ENCODE peak calls at places on chromosomes 2 and 18, in ten cellular contexts. K, J, T, Y, S, Z, W, I, Q and L are unnamed samples.

GRCh38 chr2:205766765-205767359 is 84.6 kb downstream of the NRP2 start:
- DNase-seq in K (peak), J (no peak), T (peak), Y (no peak), S (peak), Z (peak), W (no peak), I (peak), Q (peak), L (peak)

GRCh38 chr2:11340717-11341116 is 3.7 kb downstream of the ROCK2 start:
- DNase-seq in K (no peak), J (no peak), T (no peak), Y (no peak), S (no peak), Z (no peak), W (no peak), I (no peak), Q (no peak), L (no peak)

GRCh38 chr2:229257980-229258379 is 13.1 kb downstream of the PID1 start:
- DNase-seq in K (no peak), J (no peak), T (no peak), Y (no peak), S (no peak), Z (no peak), W (no peak), I (no peak), Q (no peak), L (no peak)

GRCh38 chr2:164542584-164543021 is 78.7 kb downstream of the GRB14 start:
- DNase-seq in K (no peak), J (peak), T (no peak), Y (no peak), S (peak), Z (no peak), W (peak), I (peak), Q (no peak), L (no peak)

GRCh38 chr2:55923091-55923977 is at the start of gene EFEMP1:
- DNase-seq in K (peak), J (no peak), T (peak), Y (no peak), S (peak), Z (peak), W (no peak), I (peak), Q (peak), L (peak)

GRCh38 chr2:154029504-154029903 is 157.8 kb downstream of the GALNT13 start:
- DNase-seq in K (no peak), J (no peak), T (no peak), Y (no peak), S (no peak), Z (no peak), W (no peak), I (no peak), Q (no peak), L (no peak)

GRCh38 chr2:26770986-26771586 is 7.0 kb downstream of the SLC35F6 start:
- DNase-seq in K (peak), J (peak), T (no peak), Y (no peak), S (peak), Z (peak), W (peak), I (peak), Q (peak), L (no peak)

GRCh38 chr2:88866756-88867155 is 175.3 kb downstream of the RPIA start:
- DNase-seq in K (no peak), J (no peak), T (no peak), Y (no peak), S (no peak), Z (no peak), W (no peak), I (no peak), Q (no peak), L (no peak)

GRCh38 chr2:32745191-32745590 is 117.3 kb downstream of the TTC27 start:
- DNase-seq in K (no peak), J (no peak), T (no peak), Y (no peak), S (peak), Z (no peak), W (peak), I (peak), Q (no peak), L (no peak)

GRCh38 chr2:206442854-206443734 is at the start of gene ADAM23:
- DNase-seq in K (peak), J (no peak), T (peak), Y (no peak), S (peak), Z (peak), W (no peak), I (peak), Q (no peak), L (peak)

GRCh38 chr2:26772064-26773001 is 8.2 kb downstream of the SLC35F6 start:
- DNase-seq in K (no peak), J (peak), T (no peak), Y (peak), S (peak), Z (no peak), W (peak), I (no peak), Q (peak), L (no peak)

GRCh38 chr2:101418704-101419663 is 31.7 kb upstream of the CREG2 start:
- DNase-seq in K (peak), J (peak), T (no peak), Y (no peak), S (peak), Z (peak), W (no peak), I (peak), Q (peak), L (peak)

GRCh38 chr18:34595673-34596072 is 114.4 kb upstream of the DTNA start:
- DNase-seq in K (peak), J (no peak), T (no peak), Y (no peak), S (peak), Z (no peak), W (no peak), I (peak), Q (no peak), L (no peak)

GRCh38 chr2:101766871-101767739 is 69.6 kb downstream of the MAP4K4 start:
- DNase-seq in K (peak), J (peak), T (no peak), Y (no peak), S (peak), Z (no peak), W (peak), I (peak), Q (no peak), L (no peak)

GRCh38 chr2:174593574-174594203 is 3.9 kb downstream of the WIPF1 start:
- DNase-seq in K (peak), J (no peak), T (no peak), Y (no peak), S (peak), Z (peak), W (no peak), I (peak), Q (no peak), L (no peak)

GRCh38 chr2:239644016-239644415 is 243.2 kb upstream of the HDAC4 start:
- DNase-seq in K (peak), J (no peak), T (no peak), Y (no peak), S (peak), Z (no peak), W (no peak), I (peak), Q (no peak), L (peak)

GRCh38 chr18:45328762-45329161 is 286.5 kb upstream of the SLC14A2 start:
- DNase-seq in K (no peak), J (peak), T (no peak), Y (no peak), S (no peak), Z (no peak), W (peak), I (no peak), Q (no peak), L (no peak)

GRCh38 chr2:120468136-120468535 is 122.2 kb downstream of the INHBB start:
- DNase-seq in K (no peak), J (no peak), T (no peak), Y (no peak), S (no peak), Z (no peak), W (no peak), I (no peak), Q (no peak), L (peak)

GRCh38 chr2:24082787-24083566 is 1.7 kb downstream of the TP53I3 start:
- DNase-seq in K (no peak), J (no peak), T (no peak), Y (no peak), S (no peak), Z (no peak), W (no peak), I (no peak), Q (no peak), L (no peak)

GRCh38 chr18:6374340-6374739 is 40.4 kb downstream of the L3MBTL4 start:
- DNase-seq in K (no peak), J (no peak), T (no peak), Y (no peak), S (no peak), Z (no peak), W (no peak), I (no peak), Q (no peak), L (no peak)

GRCh38 chr2:31031132-31031706 is 107.0 kb downstream of the GALNT14 start:
- DNase-seq in K (no peak), J (no peak), T (no peak), Y (no peak), S (no peak), Z (no peak), W (no peak), I (no peak), Q (no peak), L (no peak)

GRCh38 chr18:35917043-35917442 is 55.4 kb upstream of the RMP24 start:
- DNase-seq in K (peak), J (no peak), T (no peak), Y (no peak), S (no peak), Z (no peak), W (no peak), I (no peak), Q (no peak), L (no peak)

GRCh38 chr18:52130621-52131020 is 209.4 kb upstream of the DCC start:
- DNase-seq in K (no peak), J (no peak), T (no peak), Y (no peak), S (no peak), Z (no peak), W (no peak), I (no peak), Q (no peak), L (no peak)

GRCh38 chr2:120520929-120521912 is 175.3 kb downstream of the INHBB start:
- DNase-seq in K (peak), J (no peak), T (peak), Y (no peak), S (no peak), Z (peak), W (no peak), I (peak), Q (no peak), L (peak)

GRCh38 chr2:69050802-69051201 is 37.8 kb downstream of the ANTXR1 start:
- DNase-seq in K (no peak), J (no peak), T (no peak), Y (no peak), S (no peak), Z (no peak), W (no peak), I (no peak), Q (no peak), L (no peak)

GRCh38 chr2:74138952-74139323 is 8.8 kb downstream of the BOLA3 start:
- DNase-seq in K (peak), J (no peak), T (no peak), Y (no peak), S (no peak), Z (no peak), W (no peak), I (no peak), Q (no peak), L (no peak)

GRCh38 chr2:81304154-81304830 is 999.7 kb upstream of the LRRTM1 start:
- DNase-seq in K (peak), J (no peak), T (no peak), Y (no peak), S (peak), Z (no peak), W (no peak), I (no peak), Q (no peak), L (no peak)

GRCh38 chr2:158726906-158727592 is 68.1 kb upstream of the DAPL1 start:
- DNase-seq in K (no peak), J (no peak), T (no peak), Y (no peak), S (no peak), Z (no peak), W (no peak), I (no peak), Q (no peak), L (no peak)

GRCh38 chr2:58553522-58553921 is 312.4 kb upstream of the FANCL start:
- DNase-seq in K (no peak), J (no peak), T (no peak), Y (no peak), S (no peak), Z (no peak), W (no peak), I (no peak), Q (no peak), L (no peak)

GRCh38 chr2:58557166-58557565 is 316.0 kb upstream of the FANCL start:
- DNase-seq in K (no peak), J (no peak), T (no peak), Y (no peak), S (no peak), Z (no peak), W (no peak), I (no peak), Q (no peak), L (no peak)

GRCh38 chr2:58558866-58559265 is 317.7 kb upstream of the FANCL start:
- DNase-seq in K (peak), J (no peak), T (no peak), Y (no peak), S (no peak), Z (no peak), W (no peak), I (no peak), Q (no peak), L (no peak)

GRCh38 chr2:58553937-58554336 is 312.8 kb upstream of the FANCL start:
- DNase-seq in K (peak), J (no peak), T (no peak), Y (no peak), S (no peak), Z (no peak), W (no peak), I (peak), Q (no peak), L (no peak)
- TF ChIP-seq CTCF in K (peak), J (peak), T (peak), Y (no peak), S (peak), Z (peak), W (peak), I (no peak), Q (no peak), L (no peak)

GRCh38 chr2:237603049-237603717 is 12.6 kb upstream of the RAB17 start:
- DNase-seq in K (no peak), J (no peak), T (no peak), Y (no peak), S (no peak), Z (no peak), W (no peak), I (no peak), Q (no peak), L (no peak)

GRCh38 chr2:237602409-237602808 is 11.9 kb upstream of the RAB17 start:
- DNase-seq in K (no peak), J (no peak), T (no peak), Y (no peak), S (no peak), Z (no peak), W (no peak), I (no peak), Q (no peak), L (no peak)

GRCh38 chr2:237604391-237604790 is 13.9 kb upstream of the RAB17 start:
- DNase-seq in K (no peak), J (no peak), T (no peak), Y (no peak), S (no peak), Z (no peak), W (no peak), I (no peak), Q (no peak), L (no peak)

GRCh38 chr2:237603718-237604362 is 13.3 kb upstream of the RAB17 start:
- DNase-seq in K (peak), J (no peak), T (no peak), Y (no peak), S (peak), Z (peak), W (no peak), I (peak), Q (peak), L (no peak)

GRCh38 chr2:237604960-237605359 is 14.4 kb upstream of the RAB17 start:
- DNase-seq in K (no peak), J (no peak), T (no peak), Y (no peak), S (peak), Z (no peak), W (no peak), I (no peak), Q (no peak), L (no peak)
- TF ChIP-seq CTCF in K (peak), J (peak), T (peak), Y (no peak), S (peak), Z (no peak), W (peak), I (peak), Q (no peak), L (no peak)

DNA sequence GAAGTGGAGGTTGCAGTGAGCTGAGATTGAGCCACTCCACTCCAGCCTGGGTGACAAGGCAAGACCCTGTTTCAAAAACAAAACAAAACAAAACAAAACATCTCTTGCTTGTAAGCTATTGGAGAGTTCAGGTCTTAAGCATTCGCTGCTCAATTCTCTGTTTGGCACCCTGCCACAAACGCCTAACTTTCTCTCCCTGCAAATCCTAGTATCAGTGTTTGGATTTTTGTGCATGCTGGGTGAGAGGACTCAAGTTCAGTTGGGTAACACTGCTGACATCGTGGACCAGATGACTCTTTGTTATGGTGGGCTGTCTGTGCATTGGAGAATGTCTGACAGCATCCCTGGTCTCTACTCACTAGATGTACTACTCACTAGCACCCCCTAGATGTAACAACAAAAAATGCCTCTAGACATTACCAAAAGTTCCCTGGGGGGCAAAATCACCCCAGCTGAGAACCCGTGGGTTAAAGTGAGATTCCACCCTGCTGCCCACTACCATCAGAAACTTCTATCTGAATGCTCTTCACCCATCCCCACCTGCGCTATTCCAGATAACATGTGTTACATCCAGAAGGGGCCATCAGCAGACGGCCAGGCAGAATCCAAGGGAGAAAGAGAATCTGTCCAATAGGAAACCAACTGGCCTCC is 50.9 kb downstream of the CACNB4 start:
- DNase-seq in K (peak), J (no peak), T (no peak), Y (no peak), S (no peak), Z (no peak), W (no peak), I (no peak), Q (no peak), L (no peak)
- TF ChIP-seq CTCF in K (peak), J (peak), T (peak), Y (no peak), S (peak), Z (peak), W (peak), I (peak), Q (no peak), L (peak)

DNA sequence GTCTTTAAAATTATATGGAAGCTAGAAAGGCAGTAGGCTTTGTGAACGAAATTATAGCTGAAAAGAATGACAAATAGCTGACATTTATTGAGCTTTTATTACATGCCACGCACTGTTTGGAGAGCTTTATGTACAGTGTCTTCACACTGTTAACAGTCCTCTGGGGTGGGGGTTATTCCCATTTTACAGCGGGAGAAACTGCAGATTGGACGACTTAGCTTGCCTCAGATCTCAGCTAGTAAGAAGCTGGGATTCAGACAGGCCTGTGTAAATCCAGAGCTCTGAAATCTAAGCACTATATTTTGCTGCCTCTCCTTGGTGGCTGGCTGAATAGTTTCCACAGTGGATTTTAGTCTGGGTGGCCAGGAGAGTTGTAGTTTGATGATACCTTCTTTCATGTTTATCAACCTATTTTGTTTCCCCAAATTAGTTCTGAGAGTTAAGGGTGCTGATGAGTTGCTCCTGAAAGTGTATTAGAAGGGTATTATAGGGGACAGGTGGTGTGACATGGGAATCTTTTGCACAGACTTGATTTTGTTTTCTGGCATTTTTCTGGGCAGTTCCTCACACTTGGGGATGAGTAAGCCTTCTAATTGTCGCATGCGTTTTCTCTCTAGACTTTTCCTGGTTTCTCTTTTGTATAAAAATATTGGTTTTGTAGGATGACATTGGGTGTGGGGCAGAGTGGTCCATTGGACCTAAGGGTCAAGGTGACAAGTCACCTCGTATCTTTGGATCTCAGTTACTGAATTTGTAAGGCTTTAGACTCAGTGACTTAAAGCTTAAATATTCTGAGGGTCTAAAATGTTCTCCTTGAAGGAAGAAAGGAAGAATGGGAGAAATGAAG is 1.5 kb downstream of the ACSL3 start:
- DNase-seq in K (no peak), J (no peak), T (no peak), Y (no peak), S (peak), Z (no peak), W (no peak), I (peak), Q (no peak), L (no peak)
- TF ChIP-seq CTCF in K (no peak), J (peak), T (no peak), Y (no peak), S (peak), Z (peak), W (peak), I (peak), Q (no peak), L (no peak)

DNA sequence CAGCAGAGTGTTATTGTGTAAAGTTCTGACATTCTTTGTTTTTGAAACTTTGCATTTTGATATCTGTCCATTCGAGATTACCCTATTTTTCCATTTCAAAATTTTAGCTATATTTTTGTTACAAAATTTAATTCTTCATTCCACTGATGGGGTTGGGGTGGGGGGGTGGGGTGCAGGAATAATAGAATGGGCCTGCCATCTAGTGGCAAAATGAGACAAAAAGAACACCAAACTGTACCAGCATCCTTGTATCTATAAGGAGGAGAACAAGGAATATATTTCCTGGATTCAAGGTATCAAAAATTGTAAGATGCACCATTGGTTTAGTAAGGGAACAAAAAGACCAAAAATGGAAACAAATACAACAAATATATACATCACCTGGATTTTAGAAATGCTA is 27.9 kb upstream of the TTR start:
- DNase-seq in K (no peak), J (no peak), T (no peak), Y (no peak), S (no peak), Z (peak), W (no peak), I (no peak), Q (no peak), L (no peak)
- TF ChIP-seq CTCF in K (peak), J (no peak), T (peak), Y (no peak), S (no peak), Z (peak), W (no peak), I (no peak), Q (no peak), L (no peak)

GRCh38 chr18:75241705-75242104 is 31.1 kb downstream of the TSHZ1 start:
- DNase-seq in K (no peak), J (no peak), T (no peak), Y (no peak), S (no peak), Z (no peak), W (no peak), I (no peak), Q (no peak), L (no peak)
- TF ChIP-seq CTCF in K (no peak), J (no peak), T (no peak), Y (no peak), S (no peak), Z (no peak), W (no peak), I (no peak), Q (no peak), L (no peak)

GRCh38 chr2:223957092-223957851 is at the start of gene MRPL44:
- DNase-seq in K (peak), J (peak), T (peak), Y (peak), S (peak), Z (peak), W (peak), I (peak), Q (peak), L (peak)

GRCh38 chr2:223952280-223952968 is 4.8 kb upstream of the MRPL44 start:
- DNase-seq in K (no peak), J (no peak), T (no peak), Y (no peak), S (no peak), Z (peak), W (no peak), I (no peak), Q (no peak), L (no peak)

GRCh38 chr2:223956267-223956666 is 996 bp upstream of the MRPL44 start:
- DNase-seq in K (no peak), J (no peak), T (no peak), Y (no peak), S (no peak), Z (no peak), W (no peak), I (no peak), Q (no peak), L (no peak)

GRCh38 chr2:223950448-223951347 is 5.6 kb upstream of the WDFY1 start:
- DNase-seq in K (peak), J (no peak), T (no peak), Y (no peak), S (no peak), Z (no peak), W (no peak), I (no peak), Q (no peak), L (no peak)

GRCh38 chr2:223954401-223954800 is 2.9 kb upstream of the MRPL44 start:
- DNase-seq in K (no peak), J (no peak), T (no peak), Y (no peak), S (peak), Z (no peak), W (no peak), I (peak), Q (no peak), L (no peak)
- TF ChIP-seq CTCF in K (no peak), J (no peak), T (no peak), Y (no peak), S (no peak), Z (no peak), W (no peak), I (no peak), Q (no peak), L (no peak)